ENCODE peak calls at places on chromosomes 13 and 19, in six cellular contexts. One of them, this sample, is unnamed.
A peak's percentile ranks its signal among the peaks of the same experiment; 100 is the strongest.

GRCh38 chr13:28031220-28031903 is 42.9 kb upstream of the URAD start:
- DNase-seq in astrocyte of the spinal cord: no peak
- DNase-seq in HS-5: no peak
- DNase-seq in pulmonary artery endothelial cell: no peak
- DNase-seq in NCI-H1930: no peak
- DNase-seq in B cell: peak; percentile 57
- DNase-seq in this sample: no peak

GRCh38 chr13:97953376-97953970 is at the start of gene IPO5:
- DNase-seq in astrocyte of the spinal cord: peak; percentile 87
- DNase-seq in HS-5: no peak
- DNase-seq in pulmonary artery endothelial cell: no peak
- DNase-seq in NCI-H1930: no peak
- DNase-seq in B cell: no peak
- DNase-seq in this sample: no peak

GRCh38 chr19:8145969-8146368 is 3.4 kb downstream of the FBN3 start:
- DNase-seq in astrocyte of the spinal cord: no peak
- DNase-seq in HS-5: no peak
- DNase-seq in pulmonary artery endothelial cell: no peak
- DNase-seq in NCI-H1930: no peak
- DNase-seq in B cell: no peak
- DNase-seq in this sample: no peak

GRCh38 chr13:103965506-103966243 is 899.5 kb upstream of the SLC10A2 start:
- DNase-seq in astrocyte of the spinal cord: no peak
- DNase-seq in HS-5: no peak
- DNase-seq in pulmonary artery endothelial cell: no peak
- DNase-seq in NCI-H1930: no peak
- DNase-seq in B cell: no peak
- DNase-seq in this sample: no peak

GRCh38 chr19:13774217-13775191 is at the start of gene C19orf53:
- DNase-seq in astrocyte of the spinal cord: peak; percentile 91
- DNase-seq in HS-5: peak; percentile 82
- DNase-seq in pulmonary artery endothelial cell: peak; percentile 79
- DNase-seq in NCI-H1930: peak; percentile 80
- DNase-seq in B cell: peak; percentile 90
- DNase-seq in this sample: peak; percentile 50

GRCh38 chr19:50568321-50569022 is at the start of gene LRRC4B:
- DNase-seq in astrocyte of the spinal cord: no peak
- DNase-seq in HS-5: no peak
- DNase-seq in pulmonary artery endothelial cell: no peak
- DNase-seq in NCI-H1930: no peak
- DNase-seq in B cell: no peak
- DNase-seq in this sample: no peak

GRCh38 chr19:7781157-7781556 is 18.1 kb downstream of the CLEC4M start:
- DNase-seq in astrocyte of the spinal cord: no peak
- DNase-seq in HS-5: no peak
- DNase-seq in pulmonary artery endothelial cell: no peak
- DNase-seq in NCI-H1930: no peak
- DNase-seq in B cell: no peak
- DNase-seq in this sample: no peak

GRCh38 chr13:40052954-40053353 is 397.5 kb downstream of the COG6 start:
- DNase-seq in astrocyte of the spinal cord: no peak
- DNase-seq in HS-5: no peak
- DNase-seq in pulmonary artery endothelial cell: no peak
- DNase-seq in NCI-H1930: no peak
- DNase-seq in B cell: no peak
- DNase-seq in this sample: no peak

GRCh38 chr19:46955114-46955812 is 64.4 kb upstream of the NPAS1 start:
- DNase-seq in astrocyte of the spinal cord: no peak
- DNase-seq in HS-5: no peak
- DNase-seq in pulmonary artery endothelial cell: no peak
- DNase-seq in NCI-H1930: no peak
- DNase-seq in B cell: peak; percentile 22
- DNase-seq in this sample: no peak

GRCh38 chr19:10979950-10980349 is 19.1 kb downstream of the SMARCA4 start:
- DNase-seq in astrocyte of the spinal cord: no peak
- DNase-seq in HS-5: no peak
- DNase-seq in pulmonary artery endothelial cell: no peak
- DNase-seq in NCI-H1930: no peak
- DNase-seq in B cell: peak; percentile 56
- DNase-seq in this sample: no peak

GRCh38 chr13:109778102-109778542 is 8.3 kb downstream of the IRS2 start:
- DNase-seq in astrocyte of the spinal cord: peak; percentile 65
- DNase-seq in HS-5: no peak
- DNase-seq in pulmonary artery endothelial cell: no peak
- DNase-seq in NCI-H1930: no peak
- DNase-seq in B cell: no peak
- DNase-seq in this sample: no peak

GRCh38 chr13:50713849-50714248 is 129.6 kb downstream of the DLEU7 start:
- DNase-seq in astrocyte of the spinal cord: peak; percentile 93
- DNase-seq in HS-5: peak; percentile 32
- DNase-seq in pulmonary artery endothelial cell: no peak
- DNase-seq in NCI-H1930: no peak
- DNase-seq in B cell: peak; percentile 39
- DNase-seq in this sample: no peak

GRCh38 chr13:113083402-113084061 is 22.1 kb upstream of the F7 start:
- DNase-seq in astrocyte of the spinal cord: no peak
- DNase-seq in HS-5: no peak
- DNase-seq in pulmonary artery endothelial cell: no peak
- DNase-seq in NCI-H1930: no peak
- DNase-seq in B cell: no peak
- DNase-seq in this sample: no peak

GRCh38 chr19:48613852-48614435 is 932 bp downstream of the FAM83E start:
- DNase-seq in astrocyte of the spinal cord: no peak
- DNase-seq in HS-5: no peak
- DNase-seq in pulmonary artery endothelial cell: no peak
- DNase-seq in NCI-H1930: no peak
- DNase-seq in B cell: no peak
- DNase-seq in this sample: no peak

GRCh38 chr19:56155124-56155687 is 14.1 kb downstream of the ZNF444 start:
- DNase-seq in astrocyte of the spinal cord: no peak
- DNase-seq in HS-5: no peak
- DNase-seq in pulmonary artery endothelial cell: no peak
- DNase-seq in NCI-H1930: no peak
- DNase-seq in B cell: no peak
- DNase-seq in this sample: no peak

GRCh38 chr13:73173160-73173905 is 114.5 kb downstream of the KLF5 start:
- DNase-seq in astrocyte of the spinal cord: no peak
- DNase-seq in HS-5: no peak
- DNase-seq in pulmonary artery endothelial cell: no peak
- DNase-seq in NCI-H1930: no peak
- DNase-seq in B cell: no peak
- DNase-seq in this sample: no peak

GRCh38 chr19:11169896-11170678 is 14.5 kb upstream of the SPC24 start:
- DNase-seq in astrocyte of the spinal cord: no peak
- DNase-seq in HS-5: no peak
- DNase-seq in pulmonary artery endothelial cell: no peak
- DNase-seq in NCI-H1930: no peak
- DNase-seq in B cell: no peak
- DNase-seq in this sample: no peak

GRCh38 chr13:21735621-21736401 is 64.9 kb downstream of the FGF9 start:
- DNase-seq in astrocyte of the spinal cord: no peak
- DNase-seq in HS-5: no peak
- DNase-seq in pulmonary artery endothelial cell: no peak
- DNase-seq in NCI-H1930: no peak
- DNase-seq in B cell: no peak
- DNase-seq in this sample: no peak

GRCh38 chr19:53172892-53173291 is 14.0 kb upstream of the ZNF347 start:
- DNase-seq in astrocyte of the spinal cord: no peak
- DNase-seq in HS-5: no peak
- DNase-seq in pulmonary artery endothelial cell: no peak
- DNase-seq in NCI-H1930: no peak
- DNase-seq in B cell: no peak
- DNase-seq in this sample: no peak

GRCh38 chr19:41265376-41266153 is 1.4 kb downstream of the HNRNPUL1 start:
- DNase-seq in astrocyte of the spinal cord: peak; percentile 28
- DNase-seq in HS-5: no peak
- DNase-seq in pulmonary artery endothelial cell: no peak
- DNase-seq in NCI-H1930: no peak
- DNase-seq in B cell: peak; percentile 21
- DNase-seq in this sample: no peak

GRCh38 chr19:55463583-55464031 is 944 bp downstream of the C19orf85 start:
- DNase-seq in astrocyte of the spinal cord: no peak
- DNase-seq in HS-5: no peak
- DNase-seq in pulmonary artery endothelial cell: no peak
- DNase-seq in NCI-H1930: no peak
- DNase-seq in B cell: no peak
- DNase-seq in this sample: no peak

GRCh38 chr13:60411464-60411863 is 14.4 kb downstream of the TDRD3 start:
- DNase-seq in astrocyte of the spinal cord: no peak
- DNase-seq in HS-5: no peak
- DNase-seq in pulmonary artery endothelial cell: no peak
- DNase-seq in NCI-H1930: no peak
- DNase-seq in B cell: no peak
- DNase-seq in this sample: no peak

GRCh38 chr19:27671876-27672275 is 1541.1 kb downstream of the UQCRFS1 start:
- DNase-seq in astrocyte of the spinal cord: no peak
- DNase-seq in HS-5: no peak
- DNase-seq in pulmonary artery endothelial cell: no peak
- DNase-seq in NCI-H1930: no peak
- DNase-seq in B cell: no peak
- DNase-seq in this sample: no peak

GRCh38 chr19:38251564-38252051 is 4.6 kb downstream of the PPP1R14A start:
- DNase-seq in astrocyte of the spinal cord: no peak
- DNase-seq in HS-5: no peak
- DNase-seq in pulmonary artery endothelial cell: no peak
- DNase-seq in NCI-H1930: no peak
- DNase-seq in B cell: no peak
- DNase-seq in this sample: no peak